ENCODE peak calls at places on chromosomes 5 and 9, in five cellular contexts. N is epithelial cell of esophagus; Z is CD8-positive, alpha-beta T cell; H is cardiac fibroblast; E is lower lobe of right lung. U is an unnamed sample.

GRCh38 chr9:1170918-1171317 is 120.8 kb downstream of the DMRT2 start:
- DNase-seq in H (no peak), E (no peak), N (no peak), Z (no peak), U (no peak)

GRCh38 chr5:172665049-172665541 is 24.0 kb downstream of the NEURL1B start:
- DNase-seq in Z (no peak), H (no peak), E (no peak), N (no peak), U (no peak)

GRCh38 chr9:132146015-132146414 is 15.8 kb upstream of the NTNG2 start:
- DNase-seq in N (no peak), H (no peak), E (no peak), Z (no peak), U (no peak)

GRCh38 chr5:58985759-58986158 is 402.9 kb downstream of the RAB3C start:
- DNase-seq in H (no peak), N (peak), Z (no peak), E (no peak), U (no peak)

GRCh38 chr5:138065102-138065501 is 18.7 kb upstream of the WNT8A start:
- DNase-seq in Z (peak), E (no peak), H (no peak), N (no peak), U (no peak)

GRCh38 chr5:82332889-82333619 is 54.9 kb upstream of the RPS23 start:
- DNase-seq in Z (no peak), N (no peak), H (peak), E (no peak), U (no peak)

GRCh38 chr5:66558562-66558961 is 37.6 kb upstream of the MAST4 start:
- DNase-seq in N (no peak), Z (no peak), H (no peak), E (no peak), U (no peak)

GRCh38 chr5:42483472-42484154 is 60.4 kb downstream of the GHR start:
- DNase-seq in Z (no peak), E (no peak), H (peak), N (no peak), U (no peak)

GRCh38 chr5:113140837-113141661 is 164.5 kb downstream of the DCP2 start:
- DNase-seq in Z (no peak), N (peak), E (no peak), H (peak), U (no peak)

GRCh38 chr9:95025213-95026170 is 292.0 kb downstream of the FANCC start:
- DNase-seq in H (peak), E (peak), Z (no peak), N (no peak), U (no peak)
- TF ChIP-seq CTCF in H (peak), E (peak), Z (no peak), N (peak), U (peak)

DNA sequence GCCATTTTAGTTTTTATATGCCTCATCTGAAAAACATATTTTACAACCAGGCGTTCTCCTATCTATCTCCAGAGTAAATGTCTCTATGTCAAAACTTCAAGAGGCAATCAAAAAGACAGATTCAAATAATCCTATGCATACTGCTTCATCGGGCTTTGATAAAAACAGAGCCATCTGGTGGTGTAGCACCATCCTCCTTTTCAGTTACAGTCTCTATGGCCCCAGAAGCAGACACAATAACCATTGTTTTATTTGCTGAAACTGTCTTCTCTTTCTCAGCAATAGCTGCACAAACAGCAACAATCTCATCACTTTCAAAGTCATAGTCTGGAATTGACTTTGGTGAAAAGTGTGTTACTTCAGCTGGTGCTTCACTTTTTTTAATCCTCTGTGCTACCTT is 36.3 kb downstream of the PTGER4 start:
- DNase-seq in N (peak), H (peak), Z (no peak), E (no peak), U (no peak)
- TF ChIP-seq CTCF in N (peak), H (no peak), Z (no peak), E (no peak), U (no peak)

GRCh38 chr9:81317223-81317622 is 372.1 kb downstream of the TLE1 start:
- DNase-seq in Z (no peak), E (no peak), N (no peak), H (no peak), U (no peak)

GRCh38 chr9:81313877-81314276 is 375.5 kb downstream of the TLE1 start:
- DNase-seq in E (no peak), N (no peak), Z (no peak), H (no peak), U (no peak)

GRCh38 chr9:81314525-81314924 is 374.8 kb downstream of the TLE1 start:
- DNase-seq in N (no peak), Z (no peak), H (no peak), E (no peak), U (no peak)

GRCh38 chr9:81308404-81308803 is 380.9 kb downstream of the TLE1 start:
- DNase-seq in Z (no peak), H (no peak), N (no peak), E (no peak), U (no peak)

DNA sequence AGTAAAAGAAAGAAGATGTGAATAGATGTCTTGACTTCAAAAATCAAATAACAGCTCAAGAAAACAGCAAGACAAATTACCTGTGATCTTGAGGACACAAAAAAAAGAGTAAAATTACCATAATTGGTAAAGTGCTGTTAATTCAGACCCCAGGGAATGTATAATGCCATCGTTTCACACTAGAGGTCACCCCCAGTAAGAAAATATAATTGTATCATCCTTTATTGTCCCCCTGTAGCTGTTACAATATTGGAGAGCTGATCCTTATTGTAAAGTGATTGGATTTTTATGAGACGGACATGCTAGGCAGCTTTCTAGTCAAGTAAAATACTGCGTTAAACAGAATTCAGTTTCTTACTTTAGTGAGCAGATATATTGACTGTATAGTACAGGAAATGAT is 377.0 kb downstream of the TLE1 start:
- DNase-seq in H (no peak), N (no peak), E (no peak), Z (no peak), U (no peak)
- TF ChIP-seq CTCF in H (no peak), N (no peak), E (no peak), Z (no peak), U (no peak)

GRCh38 chr5:40505031-40505430 is 174.7 kb upstream of the PTGER4 start:
- DNase-seq in E (no peak), N (no peak), H (no peak), Z (no peak), U (no peak)

GRCh38 chr5:40502736-40503135 is 177.0 kb upstream of the PTGER4 start:
- DNase-seq in Z (no peak), H (no peak), N (no peak), E (no peak), U (no peak)

GRCh38 chr5:40503438-40503837 is 176.3 kb upstream of the PTGER4 start:
- DNase-seq in E (no peak), Z (peak), N (no peak), H (no peak), U (no peak)

GRCh38 chr5:40511801-40512200 is 167.9 kb upstream of the PTGER4 start:
- DNase-seq in H (no peak), E (no peak), N (no peak), Z (no peak), U (no peak)

GRCh38 chr5:40507095-40507494 is 172.6 kb upstream of the PTGER4 start:
- DNase-seq in Z (no peak), H (peak), E (no peak), N (no peak), U (no peak)
- TF ChIP-seq CTCF in Z (peak), H (peak), E (no peak), N (no peak), U (peak)

GRCh38 chr9:117160254-117160653 is 254.6 kb downstream of the ASTN2 start:
- DNase-seq in E (no peak), Z (no peak), H (peak), N (no peak), U (no peak)
- TF ChIP-seq CTCF in E (no peak), Z (no peak), H (peak), N (no peak), U (peak)

GRCh38 chr9:20491612-20492011 is 130.7 kb downstream of the MLLT3 start:
- DNase-seq in E (no peak), H (no peak), N (no peak), Z (no peak), U (no peak)

GRCh38 chr9:20492772-20493171 is 129.5 kb downstream of the MLLT3 start:
- DNase-seq in Z (no peak), E (no peak), H (no peak), N (no peak), U (no peak)

GRCh38 chr9:20496328-20496727 is 126.0 kb downstream of the MLLT3 start:
- DNase-seq in Z (no peak), H (no peak), N (no peak), E (no peak), U (no peak)

GRCh38 chr9:20495133-20495532 is 127.2 kb downstream of the MLLT3 start:
- DNase-seq in H (peak), N (no peak), E (no peak), Z (no peak), U (no peak)

GRCh38 chr9:20494035-20494434 is 128.3 kb downstream of the MLLT3 start:
- DNase-seq in H (no peak), E (no peak), N (no peak), Z (no peak), U (no peak)
- TF ChIP-seq CTCF in H (no peak), E (no peak), N (no peak), Z (no peak), U (no peak)